ENCODE peak calls at places on chromosomes 6 and 20, in four cellular contexts. One of them, this sample, is unnamed.

GRCh38 chr6:159941286-159942113 is 27.4 kb upstream of the IGF2R start:
- DNase-seq in spleen: no peak
- DNase-seq in transverse colon: no peak
- DNase-seq in CD4-positive, alpha-beta T cell: peak
- DNase-seq in this sample: peak

GRCh38 chr6:83083476-83083875 is 16.0 kb downstream of the DOP1A start:
- DNase-seq in spleen: no peak
- DNase-seq in transverse colon: no peak
- DNase-seq in CD4-positive, alpha-beta T cell: no peak
- DNase-seq in this sample: no peak

GRCh38 chr6:132712366-132712765 is 1.5 kb downstream of the VNN1 start:
- DNase-seq in spleen: no peak
- DNase-seq in transverse colon: no peak
- DNase-seq in CD4-positive, alpha-beta T cell: no peak
- DNase-seq in this sample: no peak

GRCh38 chr6:113458368-113459010 is 398.7 kb upstream of the MARCKS start:
- DNase-seq in spleen: no peak
- DNase-seq in transverse colon: no peak
- DNase-seq in CD4-positive, alpha-beta T cell: no peak
- DNase-seq in this sample: no peak

GRCh38 chr20:19757973-19758887 is at the start of gene RIN2:
- DNase-seq in spleen: peak
- DNase-seq in transverse colon: peak
- DNase-seq in CD4-positive, alpha-beta T cell: no peak
- DNase-seq in this sample: peak

GRCh38 chr6:79574636-79575035 is 37.4 kb upstream of the LCA5 start:
- DNase-seq in spleen: no peak
- DNase-seq in transverse colon: no peak
- DNase-seq in CD4-positive, alpha-beta T cell: no peak
- DNase-seq in this sample: no peak

GRCh38 chr20:62924567-62925419 is 1.5 kb downstream of the DIDO1 start:
- DNase-seq in spleen: no peak
- DNase-seq in transverse colon: peak
- DNase-seq in CD4-positive, alpha-beta T cell: no peak
- DNase-seq in this sample: no peak

GRCh38 chr20:52552181-52552872 is 360.7 kb upstream of the ZFP64 start:
- DNase-seq in spleen: no peak
- DNase-seq in transverse colon: no peak
- DNase-seq in CD4-positive, alpha-beta T cell: no peak
- DNase-seq in this sample: no peak

GRCh38 chr6:122817362-122817761 is 28.3 kb downstream of the SMPDL3A start:
- DNase-seq in spleen: no peak
- DNase-seq in transverse colon: no peak
- DNase-seq in CD4-positive, alpha-beta T cell: no peak
- DNase-seq in this sample: no peak

GRCh38 chr6:7561153-7561964 is 19.9 kb downstream of the DSP start:
- DNase-seq in spleen: no peak
- DNase-seq in transverse colon: peak
- DNase-seq in CD4-positive, alpha-beta T cell: no peak
- DNase-seq in this sample: no peak

GRCh38 chr20:58195047-58195446 is 33.4 kb downstream of the ANKRD60 start:
- DNase-seq in spleen: no peak
- DNase-seq in transverse colon: no peak
- DNase-seq in CD4-positive, alpha-beta T cell: no peak
- DNase-seq in this sample: no peak

GRCh38 chr6:108442770-108443520 is 117.8 kb upstream of the FOXO3 start:
- DNase-seq in spleen: no peak
- DNase-seq in transverse colon: no peak
- DNase-seq in CD4-positive, alpha-beta T cell: no peak
- DNase-seq in this sample: no peak

GRCh38 chr6:44828780-44829179 is 441.3 kb downstream of the CDC5L start:
- DNase-seq in spleen: no peak
- DNase-seq in transverse colon: no peak
- DNase-seq in CD4-positive, alpha-beta T cell: no peak
- DNase-seq in this sample: no peak

GRCh38 chr20:8432435-8433148 is 300.5 kb downstream of the PLCB1 start:
- DNase-seq in spleen: no peak
- DNase-seq in transverse colon: no peak
- DNase-seq in CD4-positive, alpha-beta T cell: no peak
- DNase-seq in this sample: no peak

GRCh38 chr6:71510057-71510713 is 221.6 kb downstream of the OGFRL1 start:
- DNase-seq in spleen: peak
- DNase-seq in transverse colon: peak
- DNase-seq in CD4-positive, alpha-beta T cell: no peak
- DNase-seq in this sample: no peak

GRCh38 chr6:106097368-106098231 is 11.5 kb downstream of the PRDM1 start:
- DNase-seq in spleen: no peak
- DNase-seq in transverse colon: peak
- DNase-seq in CD4-positive, alpha-beta T cell: peak
- DNase-seq in this sample: peak

GRCh38 chr20:2088904-2089303 is 12.7 kb upstream of the STK35 start:
- DNase-seq in spleen: no peak
- DNase-seq in transverse colon: no peak
- DNase-seq in CD4-positive, alpha-beta T cell: no peak
- DNase-seq in this sample: no peak

GRCh38 chr20:51366155-51366886 is 176.2 kb downstream of the NFATC2 start:
- DNase-seq in spleen: peak
- DNase-seq in transverse colon: peak
- DNase-seq in CD4-positive, alpha-beta T cell: no peak
- DNase-seq in this sample: no peak

This sample was measured in stimulated activated naive B cell treated with anti-CD40 and anti-IgM and Interleukin-4, amounts not matched to agents 10 μg/mL and 1 μg/mL and 100 μg/mL, for 72 hours.